ENCODE peak calls at places on chromosomes 4 and X, in six cellular contexts. Z is spleen, I is endodermal cell, G is heart right ventricle, Y is fibroblast of the aortic adventitia, M is AG04450. S is an unnamed sample.

GRCh38 chr4:7978489-7978888 is 38.8 kb upstream of the AFAP1 start:
- DNase-seq in Z (no peak), I (no peak), G (no peak), Y (no peak), M (no peak), S (no peak)

GRCh38 chr4:140368686-140369085 is 4.8 kb upstream of the SCOC start:
- DNase-seq in Z (no peak), I (no peak), G (no peak), Y (peak), M (no peak), S (no peak)

GRCh38 chrX:22109442-22109841 is 77.3 kb downstream of the PHEX start:
- DNase-seq in Z (no peak), I (no peak), G (no peak), Y (no peak), M (no peak), S (no peak)

GRCh38 chr4:54439831-54440243 is 210.7 kb downstream of the PDGFRA start:
- DNase-seq in Z (no peak), I (no peak), G (no peak), Y (peak), M (no peak), S (peak)

GRCh38 chrX:110066488-110067225 is 63.7 kb downstream of the TMEM164 start:
- DNase-seq in Z (no peak), I (no peak), G (no peak), Y (no peak), M (no peak), S (no peak)

GRCh38 chr4:117941611-117942010 is 92.7 kb upstream of the NDST3 start:
- DNase-seq in Z (no peak), I (peak), G (no peak), Y (no peak), M (no peak), S (no peak)

GRCh38 chr4:177051473-177052060 is 258.1 kb upstream of the NEIL3 start:
- DNase-seq in Z (no peak), I (peak), G (no peak), Y (peak), M (no peak), S (no peak)

GRCh38 chr4:40196724-40197281 is at the start of gene RHOH:
- DNase-seq in Z (peak), I (peak), G (no peak), Y (no peak), M (no peak), S (no peak)

GRCh38 chr4:38030023-38030422 is 69.8 kb downstream of the PTTG2 start:
- DNase-seq in Z (no peak), I (no peak), G (no peak), Y (peak), M (no peak), S (peak)

GRCh38 chr4:39466747-39467146 is 7.9 kb downstream of the LIAS start:
- DNase-seq in Z (no peak), I (no peak), G (no peak), Y (peak), M (peak), S (no peak)

GRCh38 chrX:122363112-122363511 is 821.0 kb upstream of the GRIA3 start:
- DNase-seq in Z (peak), I (peak), G (no peak), Y (no peak), M (no peak), S (no peak)

GRCh38 chr4:55545133-55545532 is 1.6 kb downstream of the CLOCK start:
- DNase-seq in Z (no peak), I (no peak), G (no peak), Y (peak), M (no peak), S (no peak)

GRCh38 chr4:87120411-87121162 is 99.8 kb downstream of the KLHL8 start:
- DNase-seq in Z (no peak), I (no peak), G (peak), Y (peak), M (peak), S (no peak)

GRCh38 chrX:45596190-45596808 is 395.6 kb upstream of the DIPK2B start:
- DNase-seq in Z (no peak), I (no peak), G (no peak), Y (peak), M (no peak), S (no peak)

GRCh38 chr4:89152972-89153371 is 41.6 kb downstream of the TIGD2 start:
- DNase-seq in Z (no peak), I (peak), G (no peak), Y (no peak), M (no peak), S (no peak)

GRCh38 chr4:105306158-105306781 is 159.6 kb downstream of the TET2 start:
- DNase-seq in Z (no peak), I (no peak), G (no peak), Y (no peak), M (no peak), S (no peak)

GRCh38 chrX:13937370-13938052 is 92.2 kb downstream of the GEMIN8 start:
- DNase-seq in Z (no peak), I (peak), G (no peak), Y (peak), M (no peak), S (peak)

GRCh38 chr4:184427093-184427492 is 47.3 kb downstream of the IRF2 start:
- DNase-seq in Z (no peak), I (no peak), G (no peak), Y (no peak), M (no peak), S (no peak)

GRCh38 chrX:70479970-70480659 is 35.5 kb downstream of the DLG3 start:
- DNase-seq in Z (no peak), I (peak), G (no peak), Y (no peak), M (no peak), S (no peak)

GRCh38 chr4:127580891-127581290 is 51.9 kb upstream of the INTU start:
- DNase-seq in Z (no peak), I (no peak), G (no peak), Y (no peak), M (no peak), S (no peak)

GRCh38 chrX:69137371-69137881 is 27.8 kb downstream of the PJA1 start:
- DNase-seq in Z (peak), I (peak), G (no peak), Y (peak), M (no peak), S (no peak)

GRCh38 chrX:141669689-141670088 is 28.9 kb downstream of the SPANXD start:
- DNase-seq in Z (no peak), I (no peak), G (no peak), Y (peak), M (no peak), S (no peak)

GRCh38 chr4:63717384-63717783 is 691.9 kb downstream of the TECRL start:
- DNase-seq in Z (no peak), I (no peak), G (no peak), Y (no peak), M (no peak), S (no peak)

GRCh38 chr4:89469512-89469911 is 161.9 kb upstream of the GPRIN3 start:
- DNase-seq in Z (no peak), I (no peak), G (no peak), Y (no peak), M (no peak), S (no peak)

GRCh38 chr4:127622923-127623754 is 9.6 kb upstream of the INTU start:
- DNase-seq in Z (peak), I (peak), G (peak), Y (peak), M (no peak), S (no peak)

GRCh38 chr4:16573744-16574143 is 324.7 kb downstream of the LDB2 start:
- DNase-seq in Z (no peak), I (no peak), G (no peak), Y (peak), M (peak), S (peak)

GRCh38 chrX:149993989-149994388 is 55.7 kb upstream of the EOLA2 start:
- DNase-seq in Z (no peak), I (no peak), G (no peak), Y (no peak), M (no peak), S (no peak)

GRCh38 chrX:129781134-129782014 is 1.6 kb downstream of the SASH3 start:
- DNase-seq in Z (peak), I (peak), G (peak), Y (no peak), M (no peak), S (no peak)

GRCh38 chrX:129777218-129777768 is 2.5 kb upstream of the SASH3 start:
- DNase-seq in Z (peak), I (no peak), G (peak), Y (no peak), M (no peak), S (no peak)

GRCh38 chrX:129779747-129780146 is at the start of gene SASH3:
- DNase-seq in Z (peak), I (no peak), G (peak), Y (no peak), M (no peak), S (no peak)

GRCh38 chrX:129780441-129781105 is 824 bp downstream of the SASH3 start:
- DNase-seq in Z (peak), I (no peak), G (no peak), Y (no peak), M (no peak), S (no peak)

GRCh38 chrX:129779086-129779672 is 570 bp upstream of the SASH3 start:
- DNase-seq in Z (peak), I (peak), G (no peak), Y (no peak), M (no peak), S (no peak)
- H3K4me3 ChIP-seq in Z (no peak), I (no peak), G (no peak), Y (no peak), M (no peak), S (no peak)

DNA sequence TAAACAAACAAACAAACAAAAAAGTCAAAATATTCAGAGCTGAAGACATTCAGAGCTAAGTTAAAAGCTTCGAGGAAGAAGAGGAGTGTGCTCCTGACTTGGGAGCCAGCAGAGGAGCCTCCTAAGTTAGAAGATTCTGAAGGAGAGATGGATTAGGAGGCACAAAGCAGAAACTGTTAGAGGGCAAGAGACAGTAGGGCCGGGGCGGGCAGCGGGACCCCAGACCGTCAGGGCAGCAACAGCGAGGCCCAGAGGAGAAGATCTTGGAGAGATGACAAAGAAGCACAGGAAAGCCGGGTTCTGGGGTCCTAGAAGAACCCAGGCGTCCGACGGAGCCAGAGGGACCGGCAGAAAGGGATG is 682 bp downstream of the KLHL13 start:
- DNase-seq in Z (no peak), I (no peak), G (peak), Y (no peak), M (no peak), S (no peak)
- H3K4me3 ChIP-seq in Z (peak), I (peak), G (peak), Y (peak), M (peak), S (peak)

GRCh38 chr4:156945532-156945931 is 26.1 kb downstream of the PDGFC start:
- DNase-seq in Z (no peak), I (no peak), G (no peak), Y (no peak), M (no peak), S (no peak)

GRCh38 chr4:156939151-156939550 is 32.4 kb downstream of the PDGFC start:
- DNase-seq in Z (no peak), I (no peak), G (no peak), Y (no peak), M (no peak), S (no peak)

GRCh38 chr4:156939801-156940200 is 31.8 kb downstream of the PDGFC start:
- DNase-seq in Z (no peak), I (no peak), G (no peak), Y (no peak), M (no peak), S (no peak)

GRCh38 chr4:156942991-156943390 is 28.6 kb downstream of the PDGFC start:
- DNase-seq in Z (no peak), I (no peak), G (no peak), Y (no peak), M (no peak), S (no peak)

DNA sequence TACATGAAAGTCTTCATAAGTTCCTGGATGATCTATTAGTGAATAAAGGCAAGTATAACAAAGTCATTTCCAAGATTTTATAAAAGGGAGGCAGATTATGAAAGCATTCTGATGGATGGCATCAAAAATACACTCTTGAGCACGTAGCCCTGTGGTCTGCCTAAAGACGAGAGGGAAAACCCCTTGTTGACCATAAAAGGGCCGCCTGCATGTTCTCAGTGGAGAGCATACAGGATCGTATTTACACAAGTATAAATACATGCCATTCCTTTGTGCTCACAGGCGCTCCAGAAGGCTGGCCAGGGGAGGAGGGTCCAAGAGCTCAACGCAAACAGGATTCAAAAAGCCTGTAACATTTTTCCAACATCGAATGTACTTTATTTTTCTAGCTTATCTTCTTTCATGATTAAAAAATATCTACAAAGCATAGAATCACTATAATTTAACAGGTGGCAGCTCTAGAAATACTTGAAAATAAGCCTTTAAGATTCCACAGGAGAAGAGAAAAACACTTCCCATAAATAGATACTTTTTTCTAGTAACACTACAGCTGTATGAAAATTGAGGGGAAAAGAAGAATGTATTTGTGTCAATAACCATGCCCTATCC is 29.6 kb downstream of the PDGFC start:
- DNase-seq in Z (no peak), I (peak), G (peak), Y (peak), M (peak), S (peak)
- H3K4me3 ChIP-seq in Z (no peak), I (no peak), G (no peak), Y (peak), M (no peak), S (no peak)

GRCh38 chrX:19791562-19791961 is 95.8 kb downstream of the SH3KBP1 start:
- DNase-seq in Z (no peak), I (no peak), G (no peak), Y (peak), M (no peak), S (no peak)
- H3K4me3 ChIP-seq in Z (no peak), I (no peak), G (no peak), Y (no peak), M (no peak), S (no peak)

GRCh38 chr4:102572452-102572851 is 71.3 kb downstream of the NFKB1 start:
- DNase-seq in Z (no peak), I (no peak), G (no peak), Y (no peak), M (no peak), S (no peak)
- H3K4me3 ChIP-seq in Z (no peak), I (no peak), G (no peak), Y (no peak), M (no peak), S (no peak)

GRCh38 chrX:72392816-72393800 is 87.4 kb upstream of the CITED1 start:
- DNase-seq in Z (no peak), I (no peak), G (no peak), Y (peak), M (no peak), S (no peak)

GRCh38 chrX:72393836-72394517 is 88.3 kb upstream of the CITED1 start:
- DNase-seq in Z (no peak), I (no peak), G (no peak), Y (no peak), M (no peak), S (no peak)

GRCh38 chrX:72396117-72396516 is 90.4 kb upstream of the CITED1 start:
- DNase-seq in Z (no peak), I (no peak), G (no peak), Y (no peak), M (no peak), S (no peak)

GRCh38 chrX:72395252-72395651 is 89.5 kb upstream of the CITED1 start:
- DNase-seq in Z (no peak), I (no peak), G (no peak), Y (peak), M (no peak), S (no peak)

GRCh38 chrX:72394518-72395163 is 88.9 kb upstream of the CITED1 start:
- DNase-seq in Z (no peak), I (no peak), G (peak), Y (peak), M (peak), S (peak)
- H3K4me3 ChIP-seq in Z (no peak), I (no peak), G (no peak), Y (no peak), M (no peak), S (no peak)

GRCh38 chr4:95546866-95547707 is 1.7 kb downstream of the UNC5C start:
- DNase-seq in Z (no peak), I (peak), G (no peak), Y (no peak), M (no peak), S (no peak)
- H3K4me3 ChIP-seq in Z (peak), I (peak), G (peak), Y (peak), M (no peak), S (peak)

DNA sequence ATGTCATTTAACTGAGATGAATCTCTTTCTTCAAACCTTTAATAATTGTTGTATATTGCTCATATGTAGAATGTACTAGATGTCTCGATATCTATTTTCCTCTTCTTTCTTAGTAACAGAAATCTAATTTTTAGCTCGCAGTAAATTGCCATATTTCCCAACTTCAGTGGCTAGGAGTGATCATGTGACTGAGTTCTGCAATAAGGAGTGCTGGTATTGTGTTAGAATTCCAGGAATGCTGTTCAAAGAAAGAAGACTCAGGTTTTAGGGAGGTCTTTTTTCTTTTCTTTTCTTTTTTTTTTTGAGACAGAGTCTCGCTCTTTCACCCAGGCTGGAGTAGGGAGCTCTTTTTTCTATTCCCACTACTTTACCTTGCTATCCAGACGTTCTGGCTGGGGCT is 81.7 kb downstream of the SLC10A7 start:
- DNase-seq in Z (no peak), I (no peak), G (no peak), Y (no peak), M (no peak), S (no peak)
- H3K4me3 ChIP-seq in Z (no peak), I (no peak), G (no peak), Y (no peak), M (no peak), S (no peak)

DNA sequence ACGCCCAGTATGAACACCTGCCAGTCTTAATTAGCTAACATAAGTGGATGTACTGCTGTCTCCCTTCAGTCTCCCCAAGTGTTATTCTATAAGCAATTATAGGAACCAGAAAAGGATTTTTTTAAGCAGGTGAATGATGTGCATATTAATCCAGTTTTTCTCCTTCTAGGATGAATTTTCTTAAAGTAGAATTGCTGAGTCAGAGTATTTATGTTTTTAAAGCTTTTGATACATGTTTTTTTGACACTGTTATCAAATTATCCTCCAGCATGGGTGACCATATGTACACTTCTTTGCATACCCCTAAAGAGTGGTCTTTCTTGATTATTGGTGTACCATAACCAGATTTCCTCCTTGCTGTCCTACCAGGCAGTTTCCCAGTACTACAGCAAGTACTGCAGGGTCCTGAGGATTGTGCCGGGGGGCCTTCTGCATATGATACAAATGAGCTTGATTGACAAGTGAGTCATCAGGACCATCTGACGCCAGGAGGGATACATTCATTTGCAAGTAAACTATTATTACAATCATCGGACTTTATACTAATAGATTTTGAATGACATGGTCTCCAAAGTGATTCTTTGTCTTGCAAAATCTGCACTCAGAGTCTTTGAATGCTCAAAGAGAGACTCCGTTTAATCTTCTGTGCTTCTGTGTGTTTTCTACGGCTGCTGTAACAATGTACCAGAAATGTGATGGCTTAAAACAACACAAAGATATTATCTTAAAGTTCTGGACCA is 10.7 kb upstream of the PCYT1B start:
- DNase-seq in Z (no peak), I (no peak), G (no peak), Y (no peak), M (no peak), S (no peak)
- H3K4me3 ChIP-seq in Z (no peak), I (no peak), G (no peak), Y (no peak), M (no peak), S (no peak)

GRCh38 chr4:158146736-158147135 is 26.1 kb downstream of the GASK1B start:
- DNase-seq in Z (no peak), I (no peak), G (no peak), Y (no peak), M (no peak), S (no peak)
- H3K4me3 ChIP-seq in Z (no peak), I (no peak), G (no peak), Y (no peak), M (no peak), S (no peak)

S was measured in skeletal muscle cell.